ENCODE peak calls at places on chromosomes 3 and 15, in four cellular contexts. E is gastrocnemius medialis; O is CD4-positive, alpha-beta memory T cell; R is PC-3. D is an unnamed sample.

GRCh38 chr15:83753872-83754493 is 100.1 kb downstream of the ADAMTSL3 start:
- DNase-seq in O (no peak), R (peak), E (no peak), D (no peak)

GRCh38 chr3:118760611-118761606 is 273.7 kb downstream of the IGSF11 start:
- DNase-seq in E (no peak), R (no peak), O (no peak), D (no peak)

GRCh38 chr3:115398481-115398880 is 224.8 kb upstream of the GAP43 start:
- DNase-seq in R (no peak), O (no peak), E (no peak), D (no peak)

GRCh38 chr15:73978896-73979295 is 13.2 kb downstream of the STOML1 start:
- DNase-seq in O (no peak), E (no peak), R (no peak), D (no peak)

GRCh38 chr15:70308011-70308761 is 210.5 kb upstream of the TLE3 start:
- DNase-seq in O (no peak), R (no peak), E (no peak), D (no peak)

GRCh38 chr3:71859128-71859519 is 74.2 kb upstream of the PROK2 start:
- DNase-seq in O (peak), R (peak), E (no peak), D (no peak)

GRCh38 chr3:183259621-183260020 is 6.6 kb downstream of the B3GNT5 start:
- DNase-seq in O (no peak), R (no peak), E (no peak), D (no peak)

GRCh38 chr15:51366911-51367310 is 25.5 kb downstream of the GLDN start:
- DNase-seq in O (no peak), R (peak), E (peak), D (no peak)

GRCh38 chr3:113218011-113218678 is 6.8 kb downstream of the BOC start:
- DNase-seq in E (no peak), R (no peak), O (no peak), D (no peak)

GRCh38 chr3:46971151-46971550 is 5.4 kb downstream of the CCDC12 start:
- DNase-seq in R (no peak), O (no peak), E (no peak), D (no peak)

GRCh38 chr3:151169700-151170224 is 33.3 kb downstream of the GPR171 start:
- DNase-seq in R (no peak), E (peak), O (peak), D (peak)

GRCh38 chr3:195900426-195901355 is 7.7 kb downstream of the TNK2 start:
- DNase-seq in E (no peak), R (peak), O (no peak), D (peak)

GRCh38 chr3:3578723-3579122 is 220.5 kb upstream of the LRRN1 start:
- DNase-seq in R (no peak), O (no peak), E (no peak), D (no peak)

GRCh38 chr3:34159613-34160420 is 361.4 kb downstream of the PDCD6IP start:
- DNase-seq in O (no peak), E (no peak), R (peak), D (no peak)

GRCh38 chr3:136305879-136306278 is 55.7 kb downstream of the PCCB start:
- DNase-seq in R (no peak), O (no peak), E (no peak), D (no peak)

GRCh38 chr3:146701246-146701645 is 96.1 kb upstream of the PLSCR5 start:
- DNase-seq in R (no peak), O (no peak), E (no peak), D (no peak)

GRCh38 chr3:150920236-150920635 is 15.0 kb upstream of the MINDY4B start:
- DNase-seq in O (no peak), R (peak), E (no peak), D (no peak)

DNA sequence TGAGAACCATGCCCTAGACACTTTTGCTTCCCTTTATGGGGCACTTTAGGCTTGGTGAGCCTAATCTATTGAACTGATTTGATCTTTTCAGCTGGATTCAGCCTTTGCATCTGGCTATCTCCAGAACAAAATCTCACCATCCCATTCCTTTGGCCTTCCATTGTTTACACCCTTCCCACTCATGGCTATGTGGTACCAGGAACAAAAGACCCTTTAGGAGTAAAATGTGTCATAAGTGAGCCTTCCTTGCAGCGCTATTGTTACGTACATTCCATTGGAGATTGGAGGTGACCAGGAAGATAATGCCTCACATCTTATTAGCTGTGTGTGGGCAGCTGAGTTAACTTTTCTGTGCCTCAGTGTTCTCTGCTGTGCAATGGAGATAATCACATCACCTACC is 188.4 kb downstream of the SATB1 start:
- DNase-seq in O (no peak), R (no peak), E (no peak), D (no peak)
- H3K27ac ChIP-seq in O (no peak), R (peak), E (no peak), D (no peak)

GRCh38 chr15:39014682-39015081 is 450.1 kb upstream of the RASGRP1 start:
- DNase-seq in O (no peak), E (no peak), R (no peak), D (no peak)

GRCh38 chr15:39018966-39019365 is 454.4 kb upstream of the RASGRP1 start:
- DNase-seq in R (no peak), O (no peak), E (no peak), D (no peak)

GRCh38 chr15:39009740-39010139 is 445.1 kb upstream of the RASGRP1 start:
- DNase-seq in E (no peak), O (no peak), R (no peak), D (no peak)

GRCh38 chr15:39016706-39017105 is 452.1 kb upstream of the RASGRP1 start:
- DNase-seq in E (no peak), R (no peak), O (no peak), D (no peak)

DNA sequence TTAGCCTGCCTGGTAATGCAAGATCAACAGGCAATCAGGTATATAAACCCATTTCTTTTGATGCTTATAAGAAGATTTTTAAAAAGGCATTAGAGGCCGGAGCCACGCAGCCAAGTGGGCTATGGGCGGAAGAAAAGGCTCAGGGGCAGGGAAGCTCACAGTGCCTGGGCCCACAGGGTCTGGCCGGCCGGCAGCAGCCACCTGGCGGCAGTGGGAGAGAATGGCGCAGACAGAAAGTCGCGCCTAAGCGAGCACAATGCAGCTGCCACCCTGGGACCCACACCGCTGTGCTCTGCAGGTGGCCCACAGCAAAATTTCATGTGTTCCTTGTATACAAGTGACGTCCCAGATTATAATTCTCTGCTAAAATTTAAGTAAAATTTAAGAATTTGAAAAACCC is 448.6 kb upstream of the RASGRP1 start:
- DNase-seq in R (no peak), E (no peak), O (no peak), D (no peak)
- H3K27ac ChIP-seq in R (no peak), E (no peak), O (no peak), D (no peak)

GRCh38 chr15:89098281-89098680 is 10.0 kb downstream of the ABHD2 start:
- DNase-seq in E (no peak), R (no peak), O (no peak), D (no peak)
- H3K27ac ChIP-seq in E (peak), R (no peak), O (no peak), D (peak)

GRCh38 chr3:37310666-37311050 is 136.3 kb upstream of the LRRFIP2 start:
- DNase-seq in R (no peak), O (no peak), E (no peak), D (no peak)

GRCh38 chr3:37319784-37320183 is 145.4 kb upstream of the LRRFIP2 start:
- DNase-seq in R (no peak), E (no peak), O (no peak), D (no peak)

GRCh38 chr3:37309945-37310665 is 135.7 kb upstream of the LRRFIP2 start:
- DNase-seq in E (no peak), R (no peak), O (no peak), D (no peak)

GRCh38 chr3:37320276-37320675 is 145.9 kb upstream of the LRRFIP2 start:
- DNase-seq in O (no peak), R (no peak), E (no peak), D (no peak)

GRCh38 chr3:37315669-37316068 is 141.3 kb upstream of the LRRFIP2 start:
- DNase-seq in O (no peak), E (no peak), R (no peak), D (no peak)
- H3K27ac ChIP-seq in O (no peak), E (no peak), R (no peak), D (no peak)

DNA sequence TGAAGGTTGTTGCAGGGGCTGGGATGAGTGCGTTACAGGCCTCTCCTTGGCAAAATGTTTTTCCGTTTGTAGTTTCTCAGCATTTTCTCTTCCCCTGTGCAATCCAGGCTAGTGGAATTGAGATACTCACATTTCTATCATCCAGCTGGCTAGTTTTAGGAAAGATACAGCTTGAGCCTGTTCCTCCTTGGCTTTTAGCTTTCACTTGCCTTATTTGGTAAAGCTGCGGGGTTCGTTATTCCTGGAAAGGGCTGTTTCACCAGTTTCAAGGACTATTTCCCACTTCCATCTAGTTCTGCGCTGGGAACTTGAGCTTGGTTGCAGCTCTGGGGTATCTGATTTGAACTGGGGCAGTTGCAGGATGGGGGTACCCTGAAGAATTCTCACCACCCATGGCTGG is 90.3 kb downstream of the ITPR1 start:
- DNase-seq in R (no peak), O (no peak), E (no peak), D (no peak)
- H3K27ac ChIP-seq in R (no peak), O (no peak), E (peak), D (peak)

GRCh38 chr15:31381801-31382692 is 55.4 kb downstream of the KLF13 start:
- DNase-seq in E (no peak), O (no peak), R (no peak), D (peak)

GRCh38 chr15:31377030-31377429 is 50.4 kb downstream of the KLF13 start:
- DNase-seq in O (no peak), E (no peak), R (no peak), D (peak)

GRCh38 chr15:31379042-31379441 is 52.4 kb downstream of the KLF13 start:
- DNase-seq in E (no peak), R (no peak), O (no peak), D (no peak)

GRCh38 chr15:31378363-31378903 is 51.8 kb downstream of the KLF13 start:
- DNase-seq in O (no peak), E (no peak), R (no peak), D (no peak)

DNA sequence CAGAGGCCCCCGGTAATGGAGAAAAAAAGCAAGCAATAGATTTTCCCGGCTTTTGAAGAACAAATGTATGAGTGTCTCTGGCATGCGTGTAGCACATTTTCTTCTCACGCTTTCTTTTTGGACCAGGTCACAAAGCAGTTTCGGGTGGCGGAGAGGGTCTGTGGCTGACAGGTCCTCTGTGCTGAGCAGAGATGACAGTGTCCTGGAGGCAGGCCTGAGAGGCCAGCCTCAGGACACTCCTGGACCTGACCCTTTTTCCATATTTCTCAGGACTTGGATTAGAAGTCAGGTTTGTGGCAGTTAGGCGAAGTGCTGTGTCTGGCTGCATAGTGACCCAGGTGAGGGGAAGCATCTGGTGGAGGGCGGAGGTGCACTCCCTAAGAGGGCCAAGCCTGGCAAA is 52.9 kb downstream of the KLF13 start:
- DNase-seq in R (no peak), O (no peak), E (no peak), D (no peak)
- H3K27ac ChIP-seq in R (no peak), O (no peak), E (peak), D (peak)

DNA sequence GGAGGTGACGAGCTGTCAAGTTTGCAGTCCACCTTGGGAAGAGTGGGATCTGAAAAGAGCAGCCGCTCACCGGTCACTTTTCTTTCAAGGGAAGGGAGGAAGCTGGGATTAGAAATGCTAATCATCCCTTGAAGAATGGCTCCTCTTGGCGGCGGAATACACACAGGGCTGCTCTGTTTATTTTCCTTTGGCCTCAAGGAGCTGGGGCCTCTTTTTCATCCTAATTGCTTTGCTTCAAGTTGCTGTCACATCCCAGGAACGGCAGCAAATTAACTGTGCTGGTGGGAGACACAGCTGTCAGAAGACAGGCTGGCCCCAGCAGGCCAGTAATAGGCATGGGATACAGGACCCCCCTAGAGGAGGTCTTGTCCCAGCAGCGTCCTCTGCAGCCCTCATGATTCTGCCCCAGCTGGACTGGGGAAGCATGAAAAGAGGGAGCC is 6.7 kb downstream of the KBTBD13 start:
- DNase-seq in O (no peak), E (no peak), R (no peak), D (peak)
- H3K27ac ChIP-seq in O (no peak), E (no peak), R (no peak), D (peak)

D was measured in upper lobe of right lung.